ENCODE peak calls at places on chromosomes 1 and 21, in eight cellular contexts. J is psoas muscle, I is breast epithelium, U is lower lobe of right lung, Q is SJSA1, P is IMR-90, Y is testis, G is PC-9. D is an unnamed sample.
A peak's percentile ranks its signal among the peaks of the same experiment; 100 is the strongest.

GRCh38 chr21:29334717-29335428 is 36.2 kb downstream of the BACH1 start:
- DNase-seq in Y (no peak), I (no peak), U (no peak), J (no peak), Q (no peak), P (peak; percentile 78), G (no peak), D (no peak)

GRCh38 chr1:103901072-103901471 is 151.4 kb downstream of the AMY1C start:
- DNase-seq in I (no peak), U (no peak), G (no peak), Y (no peak), J (no peak), P (no peak), Q (no peak), D (no peak)

GRCh38 chr1:26363549-26364448 is 8.8 kb downstream of the ZNF683 start:
- DNase-seq in J (peak; percentile 80), Q (peak; percentile 80), U (peak; percentile 91), I (peak; percentile 37), P (peak; percentile 64), Y (peak; percentile 88), G (no peak), D (peak; percentile 80)

GRCh38 chr1:33659641-33660040 is 187.2 kb downstream of the ZSCAN20 start:
- DNase-seq in P (no peak), Y (no peak), I (no peak), U (no peak), G (no peak), Q (no peak), J (no peak), D (no peak)

GRCh38 chr1:162070094-162070748 is 730 bp downstream of the NOS1AP start:
- DNase-seq in Q (no peak), U (peak; percentile 50), P (no peak), I (peak; percentile 25), J (no peak), G (peak; percentile 62), Y (no peak), D (no peak)

GRCh38 chr1:202067188-202067977 is 55.3 kb upstream of the GPR37L1 start:
- DNase-seq in U (no peak), G (no peak), J (no peak), P (no peak), I (no peak), Y (no peak), Q (no peak), D (no peak)

GRCh38 chr1:19835573-19835972 is 20.5 kb upstream of the RNF186 start:
- DNase-seq in U (no peak), P (no peak), Y (no peak), Q (no peak), I (no peak), J (no peak), G (no peak), D (no peak)

GRCh38 chr1:229117664-229118300 is 153.1 kb upstream of the RAB4A start:
- DNase-seq in G (no peak), P (peak; percentile 49), I (peak; percentile 62), J (peak; percentile 43), Y (peak; percentile 85), U (peak; percentile 85), Q (no peak), D (peak; percentile 30)

DNA sequence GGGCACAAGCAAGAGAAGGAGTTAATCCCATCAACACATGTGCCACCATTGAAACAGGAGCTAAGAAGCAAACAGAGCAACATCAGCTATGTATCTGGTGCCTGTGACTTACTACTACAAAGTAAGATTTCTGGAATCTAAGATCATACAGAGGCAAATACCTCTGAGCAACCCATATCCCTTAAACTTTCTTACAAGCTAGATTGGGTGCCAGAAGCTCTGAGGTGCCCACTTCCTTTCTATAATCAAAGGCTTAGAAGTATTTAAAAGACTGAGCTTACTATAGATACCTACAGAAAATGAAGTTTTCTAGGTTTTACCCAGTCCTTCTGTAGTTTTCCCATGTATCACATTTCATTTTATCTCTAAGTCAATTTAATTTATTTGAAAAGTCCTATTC is 44.4 kb upstream of the ADAM30 start:
- DNase-seq in G (no peak), P (no peak), J (no peak), Q (no peak), U (no peak), I (no peak), Y (no peak), D (no peak)
- H3K36me3 ChIP-seq in G (peaks cover 43% of the 10 kb centered on the region), P (peaks cover 27% of the 10 kb centered on the region), J (peaks cover 60% of the 10 kb centered on the region), Q (peaks cover 67% of the 10 kb centered on the region), U (peaks cover 66% of the 10 kb centered on the region), I (peaks cover 17% of the 10 kb centered on the region), Y (peaks cover 2% of the 10 kb centered on the region), D (no peaks in the 10 kb centered on the region)

GRCh38 chr1:231354330-231355020 is 16.4 kb downstream of the SPRTN start:
- DNase-seq in J (no peak), G (no peak), I (no peak), P (peak; percentile 75), Q (no peak), U (no peak), Y (no peak), D (no peak)
- H3K36me3 ChIP-seq in J (peaks cover 39% of the 10 kb centered on the region), G (peaks cover 5% of the 10 kb centered on the region), I (no peaks in the 10 kb centered on the region), P (peaks cover 3% of the 10 kb centered on the region), Q (peaks cover 34% of the 10 kb centered on the region), U (peaks cover 43% of the 10 kb centered on the region), Y (no peaks in the 10 kb centered on the region), D (peaks cover 15% of the 10 kb centered on the region)

DNA sequence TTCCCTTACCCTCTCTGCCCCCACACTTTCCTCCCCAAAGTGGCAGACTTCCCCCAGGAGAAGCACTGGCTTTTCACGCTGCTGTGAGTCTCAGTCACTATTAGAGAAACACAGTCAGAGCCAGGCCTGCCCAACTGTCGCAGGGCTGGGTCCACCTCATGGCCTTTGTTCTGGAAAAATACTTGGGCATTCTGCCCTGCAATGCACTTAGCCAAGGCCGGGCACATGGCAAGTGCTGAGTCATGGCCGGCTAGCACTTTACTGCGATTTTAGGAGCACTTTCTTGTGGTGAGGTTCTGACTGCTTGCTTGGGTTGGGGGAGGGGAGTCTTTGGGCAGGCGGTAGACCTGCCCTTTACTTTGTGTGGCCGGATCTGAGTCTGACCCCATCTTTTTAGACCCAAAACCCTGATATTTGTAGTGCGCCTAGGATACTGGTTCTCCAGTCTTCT is 7.7 kb downstream of the EPHX1 start:
- DNase-seq in Y (peak; percentile 91), U (peak; percentile 86), I (peak; percentile 82), G (peak; percentile 96), P (peak; percentile 88), J (peak; percentile 80), Q (peak; percentile 95), D (no peak)
- H3K36me3 ChIP-seq in Y (no peaks in the 10 kb centered on the region), U (peaks cover 9% of the 10 kb centered on the region), I (no peaks in the 10 kb centered on the region), G (peaks cover 61% of the 10 kb centered on the region), P (no peaks in the 10 kb centered on the region), J (no peaks in the 10 kb centered on the region), Q (peaks cover 32% of the 10 kb centered on the region), D (no peaks in the 10 kb centered on the region)

GRCh38 chr1:151399890-151400235 is 490 bp downstream of the PSMB4 start:
- DNase-seq in J (no peak), G (no peak), Q (no peak), Y (no peak), U (no peak), P (peak; percentile 19), I (no peak), D (no peak)
- H3K36me3 ChIP-seq in J (peaks cover 48% of the 10 kb centered on the region), G (peaks cover 21% of the 10 kb centered on the region), Q (peaks cover 53% of the 10 kb centered on the region), Y (no peaks in the 10 kb centered on the region), U (peaks cover 45% of the 10 kb centered on the region), P (peaks cover 26% of the 10 kb centered on the region), I (peaks cover under 1% of the 10 kb centered on the region), D (peaks cover 44% of the 10 kb centered on the region)

GRCh38 chr1:31054349-31054748 is 11.2 kb downstream of the PUM1 start:
- DNase-seq in Q (no peak), P (peak; percentile 38), Y (no peak), U (no peak), G (no peak), I (no peak), J (no peak), D (no peak)
- H3K36me3 ChIP-seq in Q (peaks cover 52% of the 10 kb centered on the region), P (peaks cover 37% of the 10 kb centered on the region), Y (no peaks in the 10 kb centered on the region), U (peaks cover 46% of the 10 kb centered on the region), G (peaks cover 16% of the 10 kb centered on the region), I (peaks cover 3% of the 10 kb centered on the region), J (peaks cover 43% of the 10 kb centered on the region), D (peaks cover 22% of the 10 kb centered on the region)

DNA sequence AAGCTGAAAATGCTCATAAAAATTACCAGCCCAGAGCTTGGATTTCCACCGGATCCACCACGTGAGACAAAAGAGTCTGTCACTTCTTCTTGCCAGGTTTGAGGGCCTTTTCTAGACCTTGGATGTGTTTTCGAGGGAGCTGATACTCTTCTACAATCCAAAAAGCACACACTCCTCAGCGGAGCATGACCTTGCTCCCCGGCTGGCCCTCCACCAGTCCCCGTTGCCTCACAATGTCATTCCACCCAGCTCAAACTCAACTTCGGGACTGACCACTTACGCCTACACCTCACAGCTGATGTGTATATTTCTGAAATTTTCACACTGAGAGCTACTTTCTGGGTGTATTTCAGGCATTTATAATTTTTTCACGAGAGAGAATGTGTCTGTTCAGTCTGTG is 20.6 kb downstream of the EIF2D start:
- DNase-seq in J (no peak), Y (no peak), P (no peak), I (no peak), U (no peak), G (no peak), Q (no peak), D (no peak)
- H3K36me3 ChIP-seq in J (peaks cover 98% of the 10 kb centered on the region), Y (no peaks in the 10 kb centered on the region), P (peaks cover 17% of the 10 kb centered on the region), I (no peaks in the 10 kb centered on the region), U (peaks cover 93% of the 10 kb centered on the region), G (peaks cover 15% of the 10 kb centered on the region), Q (peaks cover 58% of the 10 kb centered on the region), D (peaks cover 49% of the 10 kb centered on the region)

D was measured in BE2C.